ENCODE peak calls at places on chromosomes 2 and 18, in five cellular contexts. One of them, this sample, is unnamed. For H3K9me3, the result is how much of the 10 kb centered on the place peaks cover.

GRCh38 chr2:218402491-218402901 is 2.8 kb downstream of the CTDSP1 start:
- DNase-seq in right cardiac atrium: peak
- DNase-seq in prostate gland: no peak
- DNase-seq in PC-3: no peak
- DNase-seq in lung: no peak
- DNase-seq in this sample: no peak

GRCh38 chr2:62527478-62528210 is 21.6 kb upstream of the TMEM17 start:
- DNase-seq in right cardiac atrium: no peak
- DNase-seq in prostate gland: no peak
- DNase-seq in PC-3: no peak
- DNase-seq in lung: no peak
- DNase-seq in this sample: no peak

GRCh38 chr18:24544141-24544498 is 83.7 kb downstream of the HRH4 start:
- DNase-seq in right cardiac atrium: no peak
- DNase-seq in prostate gland: no peak
- DNase-seq in PC-3: peak
- DNase-seq in lung: no peak
- DNase-seq in this sample: no peak

GRCh38 chr2:60260646-60261296 is 292.7 kb downstream of the BCL11A start:
- DNase-seq in right cardiac atrium: no peak
- DNase-seq in prostate gland: peak
- DNase-seq in PC-3: peak
- DNase-seq in lung: peak
- DNase-seq in this sample: peak

GRCh38 chr2:30164131-30164925 is 17.5 kb downstream of the YPEL5 start:
- DNase-seq in right cardiac atrium: no peak
- DNase-seq in prostate gland: no peak
- DNase-seq in PC-3: no peak
- DNase-seq in lung: no peak
- DNase-seq in this sample: no peak

GRCh38 chr18:26813043-26813442 is 52.5 kb downstream of the AQP4 start:
- DNase-seq in right cardiac atrium: no peak
- DNase-seq in prostate gland: peak
- DNase-seq in PC-3: peak
- DNase-seq in lung: peak
- DNase-seq in this sample: peak

GRCh38 chr2:67032091-67032490 is 365.0 kb upstream of the ETAA1 start:
- DNase-seq in right cardiac atrium: no peak
- DNase-seq in prostate gland: no peak
- DNase-seq in PC-3: no peak
- DNase-seq in lung: no peak
- DNase-seq in this sample: no peak

GRCh38 chr2:46915281-46915810 is at the start of gene MCFD2:
- DNase-seq in right cardiac atrium: no peak
- DNase-seq in prostate gland: peak
- DNase-seq in PC-3: peak
- DNase-seq in lung: peak
- DNase-seq in this sample: peak

GRCh38 chr2:54499666-54500065 is 43.5 kb downstream of the SPTBN1 start:
- DNase-seq in right cardiac atrium: no peak
- DNase-seq in prostate gland: no peak
- DNase-seq in PC-3: no peak
- DNase-seq in lung: no peak
- DNase-seq in this sample: no peak

GRCh38 chr2:208250401-208250800 is 4.5 kb downstream of the IDH1 start:
- DNase-seq in right cardiac atrium: no peak
- DNase-seq in prostate gland: no peak
- DNase-seq in PC-3: peak
- DNase-seq in lung: no peak
- DNase-seq in this sample: no peak

GRCh38 chr2:47801118-47801517 is 18.2 kb downstream of the MSH6 start:
- DNase-seq in right cardiac atrium: no peak
- DNase-seq in prostate gland: no peak
- DNase-seq in PC-3: no peak
- DNase-seq in lung: no peak
- DNase-seq in this sample: no peak

GRCh38 chr2:65393743-65394422 is 38.5 kb downstream of the SPRED2 start:
- DNase-seq in right cardiac atrium: no peak
- DNase-seq in prostate gland: no peak
- DNase-seq in PC-3: no peak
- DNase-seq in lung: no peak
- DNase-seq in this sample: no peak

GRCh38 chr2:98028931-98029717 is 33.4 kb upstream of the TMEM131 start:
- DNase-seq in right cardiac atrium: no peak
- DNase-seq in prostate gland: no peak
- DNase-seq in PC-3: no peak
- DNase-seq in lung: no peak
- DNase-seq in this sample: no peak

GRCh38 chr18:74453011-74453571 is 4.0 kb downstream of the DIPK1C start:
- DNase-seq in right cardiac atrium: no peak
- DNase-seq in prostate gland: no peak
- DNase-seq in PC-3: no peak
- DNase-seq in lung: no peak
- DNase-seq in this sample: no peak

GRCh38 chr2:201180010-201180409 is 2.9 kb upstream of the CASP10 start:
- DNase-seq in right cardiac atrium: no peak
- DNase-seq in prostate gland: no peak
- DNase-seq in PC-3: no peak
- DNase-seq in lung: no peak
- DNase-seq in this sample: no peak

GRCh38 chr2:101047075-101047766 is 45.1 kb downstream of the RPL31 start:
- DNase-seq in right cardiac atrium: no peak
- DNase-seq in prostate gland: peak
- DNase-seq in PC-3: peak
- DNase-seq in lung: no peak
- DNase-seq in this sample: peak

GRCh38 chr2:147174824-147175254 is 670.0 kb upstream of the ACVR2A start:
- DNase-seq in right cardiac atrium: no peak
- DNase-seq in prostate gland: no peak
- DNase-seq in PC-3: no peak
- DNase-seq in lung: no peak
- DNase-seq in this sample: no peak

GRCh38 chr2:16275131-16275530 is 334.8 kb downstream of the MYCN start:
- DNase-seq in right cardiac atrium: no peak
- DNase-seq in prostate gland: no peak
- DNase-seq in PC-3: no peak
- DNase-seq in lung: no peak
- DNase-seq in this sample: no peak

GRCh38 chr2:38074775-38075435 is 1.0 kb downstream of the CYP1B1 start:
- DNase-seq in right cardiac atrium: peak
- DNase-seq in prostate gland: no peak
- DNase-seq in PC-3: peak
- DNase-seq in lung: no peak
- DNase-seq in this sample: peak

GRCh38 chr18:23207994-23208393 is 72.7 kb downstream of the CABLES1 start:
- DNase-seq in right cardiac atrium: no peak
- DNase-seq in prostate gland: no peak
- DNase-seq in PC-3: no peak
- DNase-seq in lung: no peak
- DNase-seq in this sample: no peak

GRCh38 chr18:23209796-23210195 is 74.5 kb downstream of the CABLES1 start:
- DNase-seq in right cardiac atrium: no peak
- DNase-seq in prostate gland: no peak
- DNase-seq in PC-3: no peak
- DNase-seq in lung: no peak
- DNase-seq in this sample: no peak

GRCh38 chr18:23208600-23208999 is 73.3 kb downstream of the CABLES1 start:
- DNase-seq in right cardiac atrium: no peak
- DNase-seq in prostate gland: no peak
- DNase-seq in PC-3: no peak
- DNase-seq in lung: no peak
- DNase-seq in this sample: no peak

GRCh38 chr18:23210526-23210925 is 75.2 kb downstream of the CABLES1 start:
- DNase-seq in right cardiac atrium: no peak
- DNase-seq in prostate gland: no peak
- DNase-seq in PC-3: no peak
- DNase-seq in lung: no peak
- DNase-seq in this sample: no peak

GRCh38 chr18:23209031-23209430 is 73.7 kb downstream of the CABLES1 start:
- DNase-seq in right cardiac atrium: no peak
- DNase-seq in prostate gland: no peak
- DNase-seq in PC-3: peak
- DNase-seq in lung: no peak
- DNase-seq in this sample: no peak
- H3K9me3 ChIP-seq in right cardiac atrium: under half
- H3K9me3 ChIP-seq in prostate gland: under half
- H3K9me3 ChIP-seq in PC-3: under half
- H3K9me3 ChIP-seq in lung: under half
- H3K9me3 ChIP-seq in this sample: under half

GRCh38 chr2:127226520-127227263 is 6.6 kb upstream of the CYP27C1 start:
- DNase-seq in right cardiac atrium: no peak
- DNase-seq in prostate gland: peak
- DNase-seq in PC-3: peak
- DNase-seq in lung: peak
- DNase-seq in this sample: peak
- H3K4me3 ChIP-seq in right cardiac atrium: no peak
- H3K4me3 ChIP-seq in prostate gland: no peak
- H3K4me3 ChIP-seq in PC-3: peak
- H3K4me3 ChIP-seq in lung: no peak
- H3K4me3 ChIP-seq in this sample: no peak

GRCh38 chr18:56121669-56122068 is 516.7 kb downstream of the TXNL1 start:
- DNase-seq in right cardiac atrium: no peak
- DNase-seq in prostate gland: no peak
- DNase-seq in PC-3: no peak
- DNase-seq in lung: no peak
- DNase-seq in this sample: no peak

GRCh38 chr18:56118422-56118821 is 520.0 kb downstream of the TXNL1 start:
- DNase-seq in right cardiac atrium: no peak
- DNase-seq in prostate gland: no peak
- DNase-seq in PC-3: no peak
- DNase-seq in lung: no peak
- DNase-seq in this sample: no peak

GRCh38 chr18:56115072-56116038 is 523.0 kb downstream of the TXNL1 start:
- DNase-seq in right cardiac atrium: no peak
- DNase-seq in prostate gland: no peak
- DNase-seq in PC-3: no peak
- DNase-seq in lung: no peak
- DNase-seq in this sample: no peak

GRCh38 chr18:56124186-56124585 is 514.2 kb downstream of the TXNL1 start:
- DNase-seq in right cardiac atrium: no peak
- DNase-seq in prostate gland: no peak
- DNase-seq in PC-3: peak
- DNase-seq in lung: no peak
- DNase-seq in this sample: no peak

GRCh38 chr18:56120781-56121180 is 517.6 kb downstream of the TXNL1 start:
- DNase-seq in right cardiac atrium: no peak
- DNase-seq in prostate gland: no peak
- DNase-seq in PC-3: peak
- DNase-seq in lung: no peak
- DNase-seq in this sample: no peak
- H3K9me3 ChIP-seq in right cardiac atrium: under half
- H3K9me3 ChIP-seq in prostate gland: under half
- H3K9me3 ChIP-seq in PC-3: under half
- H3K9me3 ChIP-seq in lung: under half
- H3K9me3 ChIP-seq in this sample: under half

GRCh38 chr2:175745911-175746310 is 256.2 kb downstream of the LNPK start:
- DNase-seq in right cardiac atrium: no peak
- DNase-seq in prostate gland: no peak
- DNase-seq in PC-3: no peak
- DNase-seq in lung: no peak
- DNase-seq in this sample: no peak

GRCh38 chr2:175742367-175742766 is 259.7 kb downstream of the LNPK start:
- DNase-seq in right cardiac atrium: no peak
- DNase-seq in prostate gland: no peak
- DNase-seq in PC-3: peak
- DNase-seq in lung: no peak
- DNase-seq in this sample: peak

GRCh38 chr2:175743020-175743419 is 259.0 kb downstream of the LNPK start:
- DNase-seq in right cardiac atrium: no peak
- DNase-seq in prostate gland: no peak
- DNase-seq in PC-3: no peak
- DNase-seq in lung: no peak
- DNase-seq in this sample: no peak

GRCh38 chr2:175741164-175741563 is 260.9 kb downstream of the LNPK start:
- DNase-seq in right cardiac atrium: no peak
- DNase-seq in prostate gland: no peak
- DNase-seq in PC-3: no peak
- DNase-seq in lung: no peak
- DNase-seq in this sample: no peak

DNA sequence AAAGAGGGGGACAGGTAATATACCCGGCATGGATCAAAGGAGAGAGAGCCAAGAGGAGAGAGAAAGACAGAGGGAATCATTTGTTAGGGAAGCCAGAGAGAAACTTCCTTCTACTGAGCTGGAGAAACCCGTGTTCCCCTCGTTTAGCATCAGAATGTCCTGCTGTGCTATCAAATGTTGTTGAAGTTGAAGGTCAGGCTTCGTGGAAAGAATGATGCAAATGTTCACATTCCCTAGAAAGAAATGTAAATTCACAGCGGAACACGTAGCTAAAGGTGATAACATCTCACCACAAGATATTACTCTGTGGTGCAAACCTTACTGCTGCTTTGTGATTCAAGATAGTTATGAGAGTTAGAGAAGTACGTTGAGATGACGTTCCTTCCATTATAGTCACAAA is 258.1 kb downstream of the LNPK start:
- DNase-seq in right cardiac atrium: no peak
- DNase-seq in prostate gland: no peak
- DNase-seq in PC-3: no peak
- DNase-seq in lung: no peak
- DNase-seq in this sample: no peak
- H3K4me3 ChIP-seq in right cardiac atrium: no peak
- H3K4me3 ChIP-seq in prostate gland: no peak
- H3K4me3 ChIP-seq in PC-3: no peak
- H3K4me3 ChIP-seq in lung: no peak
- H3K4me3 ChIP-seq in this sample: no peak

DNA sequence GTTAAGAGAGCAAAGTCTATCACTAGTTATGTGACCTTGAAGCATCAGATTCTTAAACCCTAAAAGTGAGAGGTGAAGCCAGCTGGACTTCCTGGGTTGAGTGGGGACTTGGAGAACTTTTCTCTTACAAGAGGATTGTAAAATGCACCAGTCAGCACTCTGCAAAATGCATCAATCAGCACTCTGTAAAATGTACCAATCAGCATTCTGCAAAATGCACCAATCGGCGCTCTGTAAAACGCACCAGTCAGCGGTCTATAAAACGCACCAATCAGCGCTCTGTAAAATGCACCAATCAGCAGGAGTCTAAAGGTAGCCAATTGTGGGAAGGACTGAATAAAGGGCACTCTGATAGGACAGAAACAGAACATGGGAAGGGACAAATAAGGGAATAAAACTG is 291.6 kb upstream of the FAM98A start:
- DNase-seq in right cardiac atrium: no peak
- DNase-seq in prostate gland: no peak
- DNase-seq in PC-3: no peak
- DNase-seq in lung: no peak
- DNase-seq in this sample: no peak
- H3K9me3 ChIP-seq in right cardiac atrium: under half
- H3K9me3 ChIP-seq in prostate gland: under half
- H3K9me3 ChIP-seq in PC-3: under half
- H3K9me3 ChIP-seq in lung: under half
- H3K9me3 ChIP-seq in this sample: under half

This sample was measured in MG63.